ENCODE peak calls at places on chromosomes 6 and 20, in eight cellular contexts. F, V, E, A, T, Y, Z and K are unnamed samples.

GRCh38 chr20:32980131-32980941 is 23.9 kb downstream of the SUN5 start:
- DNase-seq in T (no peak), A (no peak), F (no peak), E (no peak), Z (no peak), Y (no peak), V (no peak), K (no peak)

GRCh38 chr20:22984611-22985010 is 50.5 kb upstream of the SSTR4 start:
- DNase-seq in E (no peak), T (no peak), A (no peak), Z (no peak), F (no peak), Y (no peak), V (peak), K (no peak)

GRCh38 chr20:12090920-12091319 is 173.2 kb downstream of the BTBD3 start:
- DNase-seq in A (no peak), V (peak), T (no peak), F (peak), Z (no peak), E (no peak), Y (no peak), K (no peak)

GRCh38 chr20:45322952-45323383 is 14.9 kb upstream of the MATN4 start:
- DNase-seq in F (peak), E (peak), Y (no peak), T (no peak), A (no peak), Z (peak), V (peak), K (peak)

GRCh38 chr6:140052757-140053729 is 678.6 kb upstream of the CITED2 start:
- DNase-seq in T (no peak), Y (no peak), E (peak), F (peak), A (no peak), Z (peak), V (peak), K (no peak)

GRCh38 chr6:119109654-119110325 is 31.3 kb upstream of the FAM184A start:
- DNase-seq in V (no peak), T (no peak), F (no peak), A (no peak), E (no peak), Z (no peak), Y (no peak), K (no peak)

GRCh38 chr20:47352332-47353223 is 3.9 kb downstream of the ZMYND8 start:
- DNase-seq in E (no peak), Z (no peak), F (peak), A (no peak), Y (no peak), V (no peak), T (peak), K (peak)

GRCh38 chr6:7587631-7588100 is 2.3 kb upstream of the SNRNP48 start:
- DNase-seq in Y (no peak), E (peak), A (no peak), Z (no peak), F (peak), T (no peak), V (no peak), K (no peak)

GRCh38 chr6:116948535-116949304 is 71.7 kb downstream of the RFX6 start:
- DNase-seq in A (no peak), V (no peak), F (no peak), E (no peak), T (no peak), Y (no peak), Z (no peak), K (no peak)

GRCh38 chr6:150517175-150517574 is 82.5 kb upstream of the PLEKHG1 start:
- DNase-seq in E (no peak), Z (no peak), F (no peak), T (no peak), A (no peak), V (peak), Y (no peak), K (no peak)

GRCh38 chr6:168035098-168035660 is 37.7 kb downstream of the KIF25 start:
- DNase-seq in F (peak), Z (peak), T (peak), A (no peak), Y (peak), E (peak), V (no peak), K (peak)

GRCh38 chr6:156262014-156262413 is 515.2 kb upstream of the ARID1B start:
- DNase-seq in F (no peak), T (no peak), A (no peak), E (no peak), V (no peak), Z (peak), Y (no peak), K (peak)

GRCh38 chr6:4359108-4359710 is 223.8 kb upstream of the ECI2 start:
- DNase-seq in Y (no peak), A (no peak), T (no peak), Z (no peak), E (peak), F (no peak), V (no peak), K (no peak)

GRCh38 chr20:50586531-50587232 is 76.5 kb downstream of the PTPN1 start:
- DNase-seq in E (no peak), Z (no peak), T (peak), F (no peak), V (no peak), Y (no peak), A (no peak), K (no peak)

GRCh38 chr20:50588034-50588736 is 78.0 kb downstream of the PTPN1 start:
- DNase-seq in A (peak), F (peak), T (peak), V (peak), E (peak), Z (peak), Y (no peak), K (peak)

GRCh38 chr20:50585678-50586077 is 75.5 kb downstream of the PTPN1 start:
- DNase-seq in Z (no peak), A (no peak), V (no peak), F (no peak), Y (no peak), E (no peak), T (peak), K (no peak)

GRCh38 chr20:50585214-50585613 is 75.0 kb downstream of the PTPN1 start:
- DNase-seq in Y (no peak), E (no peak), F (no peak), T (peak), V (no peak), Z (no peak), A (no peak), K (no peak)

GRCh38 chr20:50587291-50587961 is 77.2 kb downstream of the PTPN1 start:
- DNase-seq in V (no peak), Y (no peak), E (no peak), T (peak), Z (no peak), F (no peak), A (peak), K (no peak)
- TF ChIP-seq POLR2A in V (no peak), Y (no peak), E (no peak), T (no peak), Z (no peak), F (no peak), A (no peak), K (no peak)

GRCh38 chr20:4694076-4694475 is 27.6 kb upstream of the PRND start:
- DNase-seq in Z (no peak), T (no peak), A (no peak), E (no peak), Y (no peak), V (no peak), F (no peak), K (no peak)
- TF ChIP-seq POLR2A in Z (no peak), T (no peak), A (no peak), E (no peak), Y (no peak), V (no peak), F (no peak), K (no peak)

DNA sequence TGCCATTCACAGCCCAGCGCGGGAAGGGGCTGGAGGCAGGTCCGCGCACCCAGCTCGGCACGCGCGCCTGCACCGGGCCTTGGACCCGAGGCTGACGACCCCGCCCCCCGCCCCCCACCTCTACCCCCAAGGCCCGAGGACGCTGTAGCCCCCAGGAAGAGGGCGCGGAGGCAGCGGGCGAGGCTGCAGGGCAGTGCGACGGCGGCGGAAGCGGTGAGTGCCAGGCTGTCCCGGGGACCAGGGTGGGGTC is 1.2 kb downstream of the LIME1 start:
- DNase-seq in V (no peak), Y (no peak), T (peak), A (no peak), E (no peak), Z (no peak), F (no peak), K (no peak)
- TF ChIP-seq POLR2A in V (no peak), Y (no peak), T (no peak), A (no peak), E (no peak), Z (no peak), F (no peak), K (no peak)

DNA sequence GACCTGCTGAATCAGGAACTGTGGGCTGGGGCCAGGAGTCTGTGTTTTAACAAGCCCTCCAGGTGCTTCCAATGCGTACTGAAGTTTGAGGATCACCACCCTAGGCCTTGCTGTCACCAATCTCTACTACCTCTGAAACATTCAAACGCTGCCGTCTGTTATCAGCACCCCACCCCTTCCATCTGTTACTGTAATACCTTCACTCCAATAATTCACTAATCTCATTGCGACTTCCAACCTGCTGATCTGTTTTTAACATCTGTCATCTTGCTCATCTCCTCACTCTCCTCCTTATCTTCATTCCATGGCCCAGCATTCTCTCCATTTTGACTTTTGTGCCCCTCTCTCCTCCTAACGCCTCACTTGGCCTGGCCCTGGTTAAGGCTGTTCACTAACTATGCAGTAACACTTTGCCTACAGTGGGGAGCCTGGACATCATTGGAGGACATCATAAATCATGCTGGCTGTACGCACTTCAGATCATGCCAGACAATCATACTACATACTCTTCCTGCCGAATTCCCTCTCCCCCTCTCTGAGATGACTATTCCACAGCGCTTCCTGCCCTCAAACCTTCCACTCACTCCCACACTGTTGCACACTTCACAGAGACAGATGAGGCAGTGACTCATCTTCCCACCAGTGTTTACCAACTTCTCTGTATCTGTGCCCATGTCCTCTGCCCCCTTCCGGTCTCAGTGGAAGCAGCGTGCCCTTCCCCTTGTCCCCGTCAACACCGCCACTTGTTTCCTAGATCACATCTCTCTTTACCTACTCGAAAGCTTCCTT is 3.0 kb upstream of the GUCA1B start:
- DNase-seq in Z (no peak), A (no peak), F (peak), T (no peak), V (peak), Y (no peak), E (peak), K (no peak)
- TF ChIP-seq POLR2A in Z (no peak), A (no peak), F (no peak), T (no peak), V (no peak), Y (no peak), E (no peak), K (peak)

GRCh38 chr20:36861875-36862801 is 13.8 kb upstream of the TLDC2 start:
- DNase-seq in T (peak), V (no peak), E (peak), A (peak), Y (no peak), F (peak), Z (peak), K (peak)
- TF ChIP-seq POLR2A in T (peak), V (no peak), E (peak), A (no peak), Y (peak), F (peak), Z (no peak), K (peak)

GRCh38 chr20:44187054-44187762 is at the start of gene JPH2:
- DNase-seq in V (no peak), A (peak), Z (no peak), E (peak), F (no peak), Y (no peak), T (peak), K (no peak)
- TF ChIP-seq POLR2A in V (no peak), A (no peak), Z (no peak), E (no peak), F (no peak), Y (no peak), T (no peak), K (no peak)

GRCh38 chr6:29776684-29777083 is 50.9 kb upstream of the HLA-G start:
- DNase-seq in Y (no peak), E (no peak), Z (no peak), F (no peak), V (no peak), T (no peak), A (no peak), K (no peak)
- TF ChIP-seq POLR2A in Y (no peak), E (no peak), Z (no peak), F (no peak), V (no peak), T (no peak), A (no peak), K (no peak)

DNA sequence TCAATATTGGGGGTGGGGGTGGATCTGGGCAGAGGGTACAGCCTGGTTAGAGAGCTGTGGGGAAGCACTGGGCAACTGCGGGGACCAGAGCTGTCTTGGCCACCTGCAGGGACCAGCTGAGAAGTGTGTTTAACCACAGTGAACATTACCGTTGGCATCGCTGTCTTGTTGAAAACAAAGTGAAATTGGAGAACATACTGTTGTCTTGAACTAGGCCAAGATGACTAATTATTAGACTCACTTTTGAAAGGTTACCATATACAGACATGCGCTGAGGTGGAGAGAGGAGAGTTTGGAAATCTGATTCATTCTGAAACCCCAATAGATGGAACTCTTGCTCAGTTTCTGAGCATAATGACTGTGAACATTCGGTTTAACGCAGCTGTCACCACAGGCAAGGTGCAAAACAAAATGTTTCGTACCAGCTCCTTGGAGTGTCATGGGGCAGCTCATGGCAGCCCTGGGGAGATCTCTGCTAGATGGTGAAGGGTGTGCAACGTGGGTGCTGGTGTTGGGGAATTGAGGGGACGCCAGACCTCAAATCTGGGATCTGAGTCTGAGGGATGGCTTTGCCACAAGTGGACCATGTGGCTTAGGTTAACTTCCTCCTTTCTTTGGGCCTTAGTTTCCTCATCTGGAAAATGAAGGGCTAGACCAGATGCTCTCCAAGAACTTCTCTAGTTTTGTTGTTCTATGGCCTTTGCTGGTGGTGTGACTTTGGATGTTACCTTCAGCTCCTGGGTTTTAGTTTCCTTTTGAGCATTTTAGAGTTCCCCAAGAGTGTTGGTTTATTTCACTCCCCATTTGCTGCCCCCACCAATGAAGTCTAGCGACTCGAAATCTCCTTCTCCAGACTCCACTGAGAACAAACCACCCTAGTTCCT is 24.6 kb upstream of the GTSF1L start:
- DNase-seq in Y (no peak), Z (no peak), A (no peak), T (no peak), V (peak), F (no peak), E (peak), K (no peak)
- TF ChIP-seq POLR2A in Y (no peak), Z (no peak), A (no peak), T (no peak), V (no peak), F (no peak), E (no peak), K (no peak)

GRCh38 chr6:166382933-166383816 is at the start of gene MPC1:
- DNase-seq in Y (peak), E (peak), A (peak), V (peak), Z (peak), F (peak), T (peak), K (peak)

GRCh38 chr6:166379800-166380199 is 2.9 kb downstream of the MPC1 start:
- DNase-seq in E (no peak), F (peak), Y (no peak), A (no peak), T (no peak), Z (no peak), V (no peak), K (peak)

GRCh38 chr6:166382500-166382932 is 224 bp downstream of the MPC1 start:
- DNase-seq in Z (no peak), A (no peak), F (no peak), E (no peak), V (no peak), T (no peak), Y (no peak), K (peak)

GRCh38 chr6:166381381-166381732 is 1.4 kb downstream of the MPC1 start:
- DNase-seq in V (no peak), A (no peak), Y (no peak), Z (no peak), E (no peak), T (no peak), F (no peak), K (no peak)

DNA sequence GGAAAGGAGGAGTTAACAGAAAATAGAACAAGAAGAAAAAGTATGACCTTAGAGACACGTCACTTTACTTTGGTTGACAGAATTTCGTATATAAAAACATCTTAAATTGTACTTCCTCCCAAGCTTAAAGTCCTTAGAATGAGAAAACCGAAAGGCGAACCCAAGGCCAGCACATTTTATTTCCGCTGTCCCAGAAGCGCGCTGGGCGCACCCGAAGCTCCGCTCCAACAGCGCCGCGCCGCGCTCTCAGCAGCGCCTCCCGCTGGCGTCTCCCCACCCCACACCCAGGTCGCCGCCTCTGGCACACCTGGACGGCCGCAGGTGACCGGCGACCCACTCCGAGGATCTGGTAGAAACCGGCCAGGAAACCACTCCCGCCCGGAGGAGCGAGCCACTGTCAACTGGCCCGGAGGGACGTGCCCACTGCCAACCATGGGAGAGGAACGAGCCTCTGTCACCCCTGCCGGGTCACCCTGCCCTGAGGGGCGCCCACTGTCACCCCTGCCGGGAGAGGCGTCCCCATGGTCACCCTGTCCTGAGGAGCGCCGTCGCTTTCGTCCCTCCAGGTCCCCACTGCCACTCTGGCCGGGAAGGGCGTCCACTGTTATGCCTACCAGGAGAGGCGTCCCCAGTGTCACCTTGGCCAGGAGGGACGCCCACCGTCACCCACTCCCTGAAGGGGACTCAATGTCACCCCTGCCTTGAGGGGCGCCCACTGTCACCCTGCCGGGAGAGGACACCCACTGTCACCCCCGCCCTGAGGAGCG is 824 bp downstream of the MPC1 start:
- DNase-seq in Z (peak), Y (no peak), A (peak), E (peak), F (peak), V (peak), T (peak), K (peak)
- TF ChIP-seq POLR2A in Z (no peak), Y (no peak), A (no peak), E (no peak), F (no peak), V (no peak), T (no peak), K (peak)